ENCODE peak calls at places on chromosomes 2 and 18, in eight cellular contexts. I is GM13976, Q is cardiac muscle cell, A is mucosa of descending colon, N is foreskin keratinocyte, F is endothelial cell, G is MM.1S, K is nephron progenitor cell. C is an unnamed sample.

GRCh38 chr2:127917916-127918315 is 32.2 kb upstream of the AMMECR1L start:
- DNase-seq in I (no peak), Q (no peak), A (no peak), N (no peak), F (no peak), G (no peak), K (no peak), C (no peak)

GRCh38 chr2:204072443-204073324 is 136.1 kb downstream of the ICOS start:
- DNase-seq in I (peak; percentile 36), Q (peak; percentile 45), A (peak; percentile 48), N (no peak), F (peak; percentile 67), G (peak; percentile 57), K (peak; percentile 71), C (no peak)

GRCh38 chr2:84880645-84881521 is at the start of gene TRABD2A:
- DNase-seq in I (peak; percentile 49), Q (peak; percentile 25), A (peak; percentile 82), N (no peak), F (peak; percentile 37), G (peak; percentile 36), K (peak; percentile 47), C (peak; percentile 38)

GRCh38 chr2:204000446-204000845 is 63.9 kb downstream of the ICOS start:
- DNase-seq in I (no peak), Q (no peak), A (no peak), N (no peak), F (no peak), G (no peak), K (no peak), C (no peak)

GRCh38 chr2:54258171-54258570 is 2.1 kb upstream of the TSPYL6 start:
- DNase-seq in I (no peak), Q (no peak), A (no peak), N (no peak), F (no peak), G (no peak), K (no peak), C (no peak)

GRCh38 chr2:217049376-217049775 is 189.5 kb upstream of the TNP1 start:
- DNase-seq in I (no peak), Q (no peak), A (no peak), N (no peak), F (no peak), G (no peak), K (no peak), C (no peak)

GRCh38 chr2:222613715-222614331 is 42.1 kb downstream of the FARSB start:
- DNase-seq in I (peak; percentile 73), Q (peak; percentile 60), A (no peak), N (no peak), F (peak; percentile 10), G (peak; percentile 51), K (peak; percentile 18), C (no peak)

GRCh38 chr2:112149866-112150435 is 11.8 kb downstream of the FBLN7 start:
- DNase-seq in I (peak; percentile 20), Q (no peak), A (no peak), N (no peak), F (no peak), G (no peak), K (no peak), C (no peak)

GRCh38 chr2:73700111-73700510 is 37.0 kb downstream of the TPRKB start:
- DNase-seq in I (no peak), Q (no peak), A (no peak), N (no peak), F (no peak), G (no peak), K (no peak), C (no peak)

GRCh38 chr2:112623913-112624777 is 21.6 kb upstream of the SLC20A1 start:
- DNase-seq in I (peak; percentile 47), Q (no peak), A (peak; percentile 66), N (peak; percentile 95), F (no peak), G (peak; percentile 59), K (no peak), C (no peak)

GRCh38 chr2:216583157-216583556 is 50.1 kb upstream of the IGFBP2 start:
- DNase-seq in I (no peak), Q (no peak), A (no peak), N (no peak), F (no peak), G (no peak), K (no peak), C (no peak)

GRCh38 chr2:86078801-86079545 is 26.7 kb downstream of the POLR1A start:
- DNase-seq in I (peak; percentile 47), Q (peak; percentile 43), A (no peak), N (peak; percentile 10), F (peak; percentile 56), G (peak; percentile 82), K (no peak), C (no peak)

GRCh38 chr2:148658807-148659722 is 14.5 kb downstream of the EPC2 start:
- DNase-seq in I (peak; percentile 29), Q (no peak), A (no peak), N (no peak), F (no peak), G (peak; percentile 75), K (no peak), C (no peak)

DNA sequence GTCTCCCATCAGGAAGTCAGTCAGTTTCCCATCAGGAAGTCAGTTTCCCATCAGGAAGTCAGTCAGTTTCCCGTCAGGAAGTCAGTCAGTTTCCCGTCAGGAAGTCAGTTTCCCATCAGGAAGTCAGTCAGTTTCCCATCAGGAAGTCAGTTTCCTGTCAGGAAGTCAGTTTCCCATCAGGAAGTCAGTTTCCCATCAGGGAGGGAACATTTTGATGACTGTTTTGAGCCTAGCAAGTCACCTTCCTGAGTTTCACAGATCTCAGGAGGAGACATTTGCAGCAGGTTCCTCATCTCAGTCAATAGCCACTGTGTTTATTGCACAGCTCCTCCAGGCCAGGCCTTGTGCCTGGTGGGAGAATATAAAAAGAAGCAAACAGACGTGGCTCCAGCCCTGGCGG is 31.9 kb downstream of the DIPK1C start:
- DNase-seq in I (no peak), Q (no peak), A (no peak), N (no peak), F (no peak), G (no peak), K (no peak), C (no peak)
- TF ChIP-seq CTCF in I (no peak), Q (no peak), A (no peak), N (no peak), F (no peak), G (no peak), K (no peak), C (no peak)

GRCh38 chr2:3728104-3729054 is 25.0 kb downstream of the DCDC2C start:
- DNase-seq in I (peak; percentile 65), Q (peak; percentile 62), A (no peak), N (no peak), F (peak; percentile 47), G (no peak), K (peak; percentile 26), C (no peak)
- TF ChIP-seq CTCF in I (no peak), Q (peak; percentile 57), A (peak; percentile 10), N (peak; percentile 72), F (peak; percentile 80), G (peak; percentile 31), K (peak; percentile 64), C (no peak)

GRCh38 chr2:12579018-12579417 is 137.7 kb upstream of the TRIB2 start:
- DNase-seq in I (no peak), Q (no peak), A (no peak), N (no peak), F (no peak), G (no peak), K (no peak), C (no peak)
- TF ChIP-seq CTCF in I (no peak), Q (no peak), A (no peak), N (no peak), F (no peak), G (no peak), K (no peak), C (no peak)

GRCh38 chr2:81395746-81396145 is 1091.2 kb upstream of the LRRTM1 start:
- DNase-seq in I (no peak), Q (no peak), A (no peak), N (no peak), F (no peak), G (no peak), K (no peak), C (no peak)

DNA sequence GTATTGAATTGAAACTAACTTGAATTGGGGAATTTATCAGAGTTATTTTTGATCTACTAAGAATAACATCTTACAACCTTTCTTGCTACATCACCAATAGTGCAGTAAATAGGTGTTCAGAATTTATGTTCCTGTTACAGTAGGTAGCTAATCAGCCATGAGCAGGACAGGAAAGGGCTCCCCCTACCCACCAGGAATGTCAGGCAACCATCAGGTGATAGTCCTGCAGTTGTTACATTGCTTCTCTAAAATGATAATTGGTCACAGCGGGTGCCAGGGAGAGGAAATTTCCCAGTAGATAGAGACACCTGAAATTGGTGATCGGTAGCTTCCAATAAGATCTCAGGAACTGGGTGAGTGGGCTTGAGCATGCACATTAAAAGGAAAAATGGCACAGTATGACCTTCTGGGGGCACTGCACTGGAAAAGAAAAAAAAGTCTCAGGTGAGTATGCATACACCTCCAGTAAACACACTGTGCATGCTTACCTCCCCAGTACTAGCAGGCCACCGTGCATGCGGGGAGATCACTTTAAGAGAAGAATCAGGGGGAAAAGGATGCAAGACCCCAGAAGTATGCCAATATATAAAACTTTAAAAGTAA is 1092.0 kb upstream of the LRRTM1 start:
- DNase-seq in I (no peak), Q (no peak), A (no peak), N (no peak), F (no peak), G (no peak), K (no peak), C (no peak)
- TF ChIP-seq CTCF in I (no peak), Q (no peak), A (no peak), N (no peak), F (no peak), G (no peak), K (no peak), C (no peak)

DNA sequence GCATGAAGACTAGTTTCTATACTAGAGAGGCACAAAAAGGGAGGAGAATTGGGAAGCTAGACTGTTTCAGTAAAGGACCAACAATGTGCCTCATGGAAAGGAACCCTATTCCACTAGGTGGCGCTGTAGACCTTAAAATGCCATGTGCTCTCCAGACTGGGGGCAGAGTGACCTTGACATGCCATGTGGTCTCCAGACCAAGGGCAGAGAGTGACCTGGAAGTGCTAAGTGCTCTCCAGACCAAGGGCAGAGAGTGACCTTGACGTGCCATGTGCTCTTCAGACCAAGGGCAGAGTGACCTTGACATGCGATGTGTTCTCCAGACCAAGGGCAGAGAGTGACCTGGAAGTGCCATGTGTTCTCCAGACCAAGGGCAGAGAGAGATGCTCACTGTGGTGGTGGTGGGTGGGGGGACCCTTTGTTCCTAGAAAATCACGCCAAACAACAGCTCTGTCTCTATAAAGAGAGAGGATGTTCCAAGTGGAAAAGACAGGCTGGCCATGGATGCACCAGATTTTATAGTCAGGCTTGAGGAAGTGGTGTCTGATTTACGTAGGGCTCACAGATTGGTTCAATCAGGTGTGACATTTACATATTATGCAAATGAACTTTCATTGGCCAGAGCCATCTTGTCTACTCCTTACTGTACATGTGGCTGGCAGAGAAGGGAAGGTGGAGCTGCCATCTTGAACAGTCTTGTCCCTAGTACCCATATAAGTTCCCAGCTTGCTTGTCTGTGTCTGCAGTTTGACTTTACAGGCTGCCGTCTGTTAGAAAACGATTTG is 344.0 kb upstream of the DDX18 start:
- DNase-seq in I (peak; percentile 10), Q (peak; percentile 68), A (peak; percentile 24), N (no peak), F (peak; percentile 62), G (peak; percentile 64), K (peak; percentile 46), C (no peak)
- TF ChIP-seq CTCF in I (peak; percentile 52), Q (no peak), A (no peak), N (peak; percentile 27), F (peak; percentile 90), G (peak; percentile 69), K (peak; percentile 45), C (no peak)